ENCODE peak calls at places on chromosomes 5 and 9, in four cellular contexts. One of them, this sample, is unnamed.

GRCh38 chr9:7342721-7343120 is 456.9 kb downstream of the DMAC1 start:
- DNase-seq in CD8-positive, alpha-beta T cell: no peak
- DNase-seq in cardiac fibroblast: no peak
- DNase-seq in GM23248: no peak
- DNase-seq in this sample: no peak

GRCh38 chr9:110028281-110029075 is 179.5 kb downstream of the C9orf152 start:
- DNase-seq in CD8-positive, alpha-beta T cell: no peak
- DNase-seq in cardiac fibroblast: peak; percentile 44
- DNase-seq in GM23248: no peak
- DNase-seq in this sample: no peak

GRCh38 chr5:72133212-72133990 is 26.1 kb downstream of the MAP1B start:
- DNase-seq in CD8-positive, alpha-beta T cell: no peak
- DNase-seq in cardiac fibroblast: no peak
- DNase-seq in GM23248: peak; percentile 84
- DNase-seq in this sample: no peak

GRCh38 chr5:116361171-116361967 is 213.3 kb downstream of the SEMA6A start:
- DNase-seq in CD8-positive, alpha-beta T cell: no peak
- DNase-seq in cardiac fibroblast: peak; percentile 44
- DNase-seq in GM23248: peak; percentile 40
- DNase-seq in this sample: no peak

GRCh38 chr5:147530801-147531389 is 21.0 kb upstream of the DPYSL3 start:
- DNase-seq in CD8-positive, alpha-beta T cell: no peak
- DNase-seq in cardiac fibroblast: peak; percentile 79
- DNase-seq in GM23248: peak; percentile 93
- DNase-seq in this sample: peak; percentile 71

GRCh38 chr9:108282872-108283271 is 572.9 kb downstream of the ACTL7B start:
- DNase-seq in CD8-positive, alpha-beta T cell: no peak
- DNase-seq in cardiac fibroblast: peak; percentile 9
- DNase-seq in GM23248: peak; percentile 24
- DNase-seq in this sample: no peak

GRCh38 chr5:150540615-150541396 is 32.9 kb downstream of the NDST1 start:
- DNase-seq in CD8-positive, alpha-beta T cell: no peak
- DNase-seq in cardiac fibroblast: peak; percentile 96
- DNase-seq in GM23248: peak; percentile 97
- DNase-seq in this sample: peak; percentile 78

GRCh38 chr5:10913846-10914245 is 152.8 kb upstream of the DAP start:
- DNase-seq in CD8-positive, alpha-beta T cell: no peak
- DNase-seq in cardiac fibroblast: peak; percentile 3
- DNase-seq in GM23248: peak; percentile 87
- DNase-seq in this sample: peak; percentile 56

GRCh38 chr5:33558489-33558888 is 117.7 kb downstream of the TARS1 start:
- DNase-seq in CD8-positive, alpha-beta T cell: no peak
- DNase-seq in cardiac fibroblast: peak; percentile 14
- DNase-seq in GM23248: peak; percentile 55
- DNase-seq in this sample: peak; percentile 11

GRCh38 chr5:138985256-138985655 is 110.1 kb upstream of the LRRTM2 start:
- DNase-seq in CD8-positive, alpha-beta T cell: peak; percentile 42
- DNase-seq in cardiac fibroblast: no peak
- DNase-seq in GM23248: peak; percentile 40
- DNase-seq in this sample: no peak

GRCh38 chr9:104864675-104865104 is 63.3 kb downstream of the ABCA1 start:
- DNase-seq in CD8-positive, alpha-beta T cell: no peak
- DNase-seq in cardiac fibroblast: peak; percentile 72
- DNase-seq in GM23248: peak; percentile 83
- DNase-seq in this sample: peak; percentile 45

GRCh38 chr5:33588654-33589372 is 148.0 kb downstream of the TARS1 start:
- DNase-seq in CD8-positive, alpha-beta T cell: peak; percentile 50
- DNase-seq in cardiac fibroblast: peak; percentile 8
- DNase-seq in GM23248: no peak
- DNase-seq in this sample: no peak

GRCh38 chr9:133142657-133143592 is 20.8 kb downstream of the GBGT1 start:
- DNase-seq in CD8-positive, alpha-beta T cell: no peak
- DNase-seq in cardiac fibroblast: no peak
- DNase-seq in GM23248: no peak
- DNase-seq in this sample: no peak

GRCh38 chr5:566636-567309 is 42.5 kb upstream of the SLC9A3 start:
- DNase-seq in CD8-positive, alpha-beta T cell: peak; percentile 42
- DNase-seq in cardiac fibroblast: no peak
- DNase-seq in GM23248: no peak
- DNase-seq in this sample: no peak

DNA sequence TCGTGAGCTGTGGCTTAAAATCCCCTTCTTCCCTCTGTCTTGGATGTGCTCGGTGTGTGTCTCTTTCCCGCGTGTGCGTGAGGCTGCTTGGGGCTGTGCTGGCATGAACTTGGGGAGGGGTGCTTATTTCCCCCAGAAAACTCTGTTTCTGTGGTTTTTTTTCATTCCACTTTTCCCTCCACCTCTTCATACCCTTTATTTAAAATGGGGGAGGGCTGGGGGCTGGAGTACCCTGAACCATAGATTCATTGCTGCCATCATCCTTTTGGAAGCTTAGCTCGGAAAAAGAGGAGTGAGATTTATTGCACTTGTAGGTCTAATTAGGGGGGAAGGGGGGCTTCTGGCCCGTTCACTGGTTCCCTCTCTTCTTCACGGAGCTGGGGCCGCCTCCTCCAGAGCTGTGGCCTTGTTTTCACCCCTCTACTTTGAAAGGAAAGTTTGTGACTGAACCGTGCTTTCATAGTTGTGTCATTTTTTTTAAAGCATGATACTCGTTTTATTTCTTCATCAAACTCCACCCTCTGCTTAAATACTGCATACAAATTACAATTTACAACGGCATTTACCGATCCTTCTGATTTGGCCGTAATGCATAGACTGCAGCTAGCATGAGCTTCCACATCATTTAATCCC is 2.8 kb downstream of the NR2F1 start:
- DNase-seq in CD8-positive, alpha-beta T cell: no peak
- DNase-seq in cardiac fibroblast: no peak
- DNase-seq in GM23248: peak; percentile 43
- DNase-seq in this sample: no peak
- H3K4me3 ChIP-seq in CD8-positive, alpha-beta T cell: no peak overlapping the region
- H3K4me3 ChIP-seq in cardiac fibroblast: peak overlapping the region; percentile 86
- H3K4me3 ChIP-seq in GM23248: peak overlapping the region; percentile 98
- H3K4me3 ChIP-seq in this sample: peak overlapping the region; percentile 71

GRCh38 chr9:120869360-120869687 is 7.7 kb downstream of the PHF19 start:
- DNase-seq in CD8-positive, alpha-beta T cell: no peak
- DNase-seq in cardiac fibroblast: no peak
- DNase-seq in GM23248: no peak
- DNase-seq in this sample: no peak
- H3K4me3 ChIP-seq in CD8-positive, alpha-beta T cell: peak overlapping the region; percentile 57
- H3K4me3 ChIP-seq in cardiac fibroblast: peak overlapping the region; percentile 56
- H3K4me3 ChIP-seq in GM23248: peak overlapping the region; percentile 79
- H3K4me3 ChIP-seq in this sample: peak overlapping the region; percentile 49

GRCh38 chr5:76718880-76719279 is 3.0 kb downstream of the F2R start:
- DNase-seq in CD8-positive, alpha-beta T cell: no peak
- DNase-seq in cardiac fibroblast: no peak
- DNase-seq in GM23248: no peak
- DNase-seq in this sample: no peak

GRCh38 chr5:76715734-76716455 is at the start of gene F2R:
- DNase-seq in CD8-positive, alpha-beta T cell: peak; percentile 77
- DNase-seq in cardiac fibroblast: peak; percentile 92
- DNase-seq in GM23248: peak; percentile 74
- DNase-seq in this sample: peak; percentile 21

GRCh38 chr5:76718381-76718832 is 2.5 kb downstream of the F2R start:
- DNase-seq in CD8-positive, alpha-beta T cell: no peak
- DNase-seq in cardiac fibroblast: peak; percentile 88
- DNase-seq in GM23248: peak; percentile 50
- DNase-seq in this sample: no peak

GRCh38 chr5:76716456-76717157 is 681 bp downstream of the F2R start:
- DNase-seq in CD8-positive, alpha-beta T cell: peak; percentile 55
- DNase-seq in cardiac fibroblast: peak; percentile 50
- DNase-seq in GM23248: peak; percentile 31
- DNase-seq in this sample: no peak

GRCh38 chr5:76717222-76718083 is 1.5 kb downstream of the F2R start:
- DNase-seq in CD8-positive, alpha-beta T cell: no peak
- DNase-seq in cardiac fibroblast: peak; percentile 52
- DNase-seq in GM23248: no peak
- DNase-seq in this sample: no peak
- H3K4me3 ChIP-seq in CD8-positive, alpha-beta T cell: no peak overlapping the region
- H3K4me3 ChIP-seq in cardiac fibroblast: peak overlapping the region; percentile 97
- H3K4me3 ChIP-seq in GM23248: peak overlapping the region; percentile 87
- H3K4me3 ChIP-seq in this sample: peak overlapping the region; percentile 90

DNA sequence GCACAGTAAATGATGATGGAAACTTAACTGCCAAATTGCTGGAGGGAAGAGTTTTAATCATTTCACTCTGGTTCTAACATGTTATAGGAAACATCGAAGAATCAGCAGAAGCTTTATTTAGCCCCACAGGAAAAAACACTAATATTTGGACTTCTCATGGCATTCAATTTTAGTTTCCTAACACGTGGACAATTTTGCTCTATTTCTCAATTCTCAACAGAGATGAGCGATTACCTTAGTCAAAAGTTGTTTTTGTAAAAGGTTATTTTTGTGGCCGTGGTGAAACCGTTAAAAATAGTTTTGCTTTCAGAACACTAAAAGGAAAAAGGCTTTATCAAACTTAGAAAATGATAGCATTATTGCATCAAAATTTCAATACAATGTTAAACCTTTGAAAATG is 235.2 kb downstream of the PLK2 start:
- DNase-seq in CD8-positive, alpha-beta T cell: no peak
- DNase-seq in cardiac fibroblast: no peak
- DNase-seq in GM23248: no peak
- DNase-seq in this sample: no peak
- H3K4me3 ChIP-seq in CD8-positive, alpha-beta T cell: no peak overlapping the region
- H3K4me3 ChIP-seq in cardiac fibroblast: no peak overlapping the region
- H3K4me3 ChIP-seq in GM23248: no peak overlapping the region
- H3K4me3 ChIP-seq in this sample: no peak overlapping the region

GRCh38 chr5:129094924-129095797 is 612 bp downstream of the ISOC1 start:
- DNase-seq in CD8-positive, alpha-beta T cell: no peak
- DNase-seq in cardiac fibroblast: peak; percentile 62
- DNase-seq in GM23248: peak; percentile 50
- DNase-seq in this sample: no peak
- H3K4me3 ChIP-seq in CD8-positive, alpha-beta T cell: peak overlapping the region; percentile 86
- H3K4me3 ChIP-seq in cardiac fibroblast: peak overlapping the region; percentile 96
- H3K4me3 ChIP-seq in GM23248: peak overlapping the region; percentile 76
- H3K4me3 ChIP-seq in this sample: peak overlapping the region; percentile 92

GRCh38 chr5:176743136-176743827 is 67.1 kb upstream of the UNC5A start:
- DNase-seq in CD8-positive, alpha-beta T cell: peak; percentile 43
- DNase-seq in cardiac fibroblast: no peak
- DNase-seq in GM23248: peak; percentile 8
- DNase-seq in this sample: no peak

GRCh38 chr5:176741566-176742211 is 68.7 kb upstream of the UNC5A start:
- DNase-seq in CD8-positive, alpha-beta T cell: peak; percentile 40
- DNase-seq in cardiac fibroblast: no peak
- DNase-seq in GM23248: no peak
- DNase-seq in this sample: no peak

GRCh38 chr5:176744584-176744965 is 65.8 kb upstream of the UNC5A start:
- DNase-seq in CD8-positive, alpha-beta T cell: no peak
- DNase-seq in cardiac fibroblast: no peak
- DNase-seq in GM23248: no peak
- DNase-seq in this sample: no peak

GRCh38 chr5:176742246-176743105 is 67.9 kb upstream of the UNC5A start:
- DNase-seq in CD8-positive, alpha-beta T cell: peak; percentile 32
- DNase-seq in cardiac fibroblast: no peak
- DNase-seq in GM23248: no peak
- DNase-seq in this sample: no peak

GRCh38 chr5:176743828-176744583 is 66.4 kb upstream of the UNC5A start:
- DNase-seq in CD8-positive, alpha-beta T cell: peak; percentile 47
- DNase-seq in cardiac fibroblast: no peak
- DNase-seq in GM23248: no peak
- DNase-seq in this sample: no peak
- H3K4me3 ChIP-seq in CD8-positive, alpha-beta T cell: no peak overlapping the region
- H3K4me3 ChIP-seq in cardiac fibroblast: no peak overlapping the region
- H3K4me3 ChIP-seq in GM23248: no peak overlapping the region
- H3K4me3 ChIP-seq in this sample: no peak overlapping the region

DNA sequence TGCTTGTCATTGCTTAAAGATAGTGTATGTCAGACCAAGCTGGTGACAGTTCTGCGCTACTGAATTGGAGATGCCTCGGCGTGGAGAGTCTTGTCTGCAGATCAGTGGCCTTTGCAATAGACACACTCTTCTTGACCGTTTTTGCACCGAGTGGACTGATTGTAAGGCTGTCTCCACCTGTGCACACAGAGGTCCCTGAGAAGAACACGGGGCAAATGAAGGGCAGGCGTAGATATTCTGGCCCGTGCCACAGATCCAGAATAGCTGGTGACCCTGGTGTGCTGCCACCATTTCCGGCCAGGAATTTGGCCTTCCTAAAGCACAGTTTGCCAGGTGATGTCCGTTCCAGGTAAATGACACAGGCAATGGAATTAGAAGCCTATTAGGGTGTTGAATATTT is 102.4 kb downstream of the TRIO start:
- DNase-seq in CD8-positive, alpha-beta T cell: no peak
- DNase-seq in cardiac fibroblast: no peak
- DNase-seq in GM23248: no peak
- DNase-seq in this sample: no peak
- H3K4me3 ChIP-seq in CD8-positive, alpha-beta T cell: no peak overlapping the region
- H3K4me3 ChIP-seq in cardiac fibroblast: no peak overlapping the region
- H3K4me3 ChIP-seq in GM23248: no peak overlapping the region
- H3K4me3 ChIP-seq in this sample: no peak overlapping the region

This sample was measured in skeletal muscle cell.